ENCODE peak calls at places on chromosome 16, in eight cellular contexts. E, Y, V, B, F, L, S and J are unnamed samples.

GRCh38 chr16:16007743-16008111 is 58.3 kb downstream of the ABCC1 start:
- DNase-seq in S (peak), B (no peak), L (no peak), E (no peak), F (no peak), V (no peak), Y (no peak), J (no peak)

GRCh38 chr16:47461598-47462266 is 601 bp downstream of the PHKB start:
- DNase-seq in F (no peak), Y (no peak), L (peak), S (no peak), B (no peak), E (peak), V (peak), J (no peak)

GRCh38 chr16:49698416-49698815 is 157.5 kb downstream of the ZNF423 start:
- DNase-seq in Y (no peak), B (no peak), F (peak), L (no peak), V (peak), S (no peak), E (no peak), J (no peak)

GRCh38 chr16:29809031-29809747 is 2.8 kb upstream of the PRRT2 start:
- DNase-seq in Y (no peak), V (no peak), E (no peak), F (no peak), S (no peak), B (no peak), L (no peak), J (no peak)

GRCh38 chr16:24700549-24701392 is 28.7 kb upstream of the TNRC6A start:
- DNase-seq in B (peak), L (peak), E (peak), Y (peak), V (no peak), S (peak), F (peak), J (peak)

GRCh38 chr16:70694517-70695218 is 8.8 kb upstream of the MTSS2 start:
- DNase-seq in E (no peak), V (no peak), F (peak), S (no peak), L (peak), B (no peak), Y (no peak), J (no peak)

GRCh38 chr16:11597268-11597690 is 10.6 kb upstream of the LITAF start:
- DNase-seq in S (no peak), L (peak), B (no peak), Y (no peak), F (no peak), V (no peak), E (no peak), J (no peak)

GRCh38 chr16:56658476-56658875 is 717 bp downstream of the MT1F start:
- DNase-seq in S (no peak), B (no peak), F (no peak), V (no peak), L (no peak), Y (no peak), E (no peak), J (no peak)

GRCh38 chr16:49593423-49594040 is 219.9 kb downstream of the C16orf78 start:
- DNase-seq in B (no peak), L (no peak), V (no peak), Y (no peak), E (no peak), S (no peak), F (no peak), J (no peak)

DNA sequence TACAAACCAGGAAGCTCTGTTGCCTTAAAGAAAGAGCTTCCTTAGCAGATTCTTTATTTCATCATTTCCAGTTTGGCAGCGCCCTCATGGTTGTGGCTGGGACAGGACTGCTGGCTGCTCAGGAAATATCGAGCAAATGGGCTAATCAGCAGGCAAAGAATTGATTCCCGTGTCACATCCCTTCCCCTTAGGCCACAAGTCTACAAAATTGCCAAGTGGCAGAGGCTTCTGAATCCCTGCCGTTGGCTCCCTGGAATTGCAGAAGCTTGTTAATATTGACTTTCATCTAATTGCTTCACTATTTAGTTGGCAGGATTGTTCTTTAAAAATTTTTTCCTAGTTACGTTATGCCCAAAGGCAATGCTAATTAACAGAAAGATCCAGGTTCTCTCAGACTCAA is 456.3 kb upstream of the ERCC4 start:
- DNase-seq in B (no peak), F (no peak), S (no peak), Y (no peak), E (no peak), L (no peak), V (no peak), J (no peak)
- H3K27ac ChIP-seq in B (no peak), F (no peak), S (no peak), Y (no peak), E (no peak), L (no peak), V (no peak), J (no peak)

DNA sequence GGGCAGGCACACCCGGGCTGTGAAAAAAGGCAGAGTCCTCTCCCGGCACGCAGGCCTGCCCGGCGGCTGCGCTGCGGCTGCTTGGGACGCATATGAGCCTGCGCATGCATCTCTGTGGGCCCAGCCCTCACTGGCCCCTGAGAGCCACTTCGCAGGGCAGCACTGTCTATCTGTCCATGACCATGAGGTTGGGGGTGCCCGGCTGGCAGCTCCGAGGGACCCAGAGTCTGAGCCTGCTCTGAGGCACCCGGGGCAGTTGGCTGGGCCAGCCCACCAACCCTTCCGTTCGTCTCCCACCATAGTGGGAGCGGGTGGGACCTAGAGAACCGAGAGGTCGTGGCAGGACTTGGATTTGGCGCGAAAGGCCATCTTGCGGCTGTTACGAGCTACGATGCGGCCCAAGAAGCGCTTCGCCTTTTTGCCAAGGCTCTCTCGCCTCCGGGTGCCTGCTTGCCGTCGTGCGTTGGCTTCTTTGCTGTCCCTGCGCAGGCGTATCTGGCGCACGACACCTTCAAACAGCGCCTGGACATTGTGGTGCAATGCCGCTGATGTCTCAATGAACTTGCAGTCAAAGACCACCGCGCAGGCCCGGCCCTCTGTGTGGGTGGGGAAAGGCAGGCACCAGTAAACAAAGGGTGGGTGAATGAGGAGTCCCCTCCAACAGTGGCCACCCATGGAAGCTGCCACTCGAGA is 3.2 kb upstream of the CDH16 start:
- DNase-seq in Y (no peak), F (no peak), L (no peak), V (no peak), B (no peak), E (no peak), S (no peak), J (no peak)
- H3K4me3 ChIP-seq in Y (peak), F (peak), L (no peak), V (no peak), B (no peak), E (no peak), S (no peak), J (no peak)

GRCh38 chr16:52405441-52405840 is 141.5 kb downstream of the TOX3 start:
- DNase-seq in Y (no peak), V (no peak), F (no peak), L (no peak), B (no peak), S (no peak), E (no peak), J (no peak)
- H3K27ac ChIP-seq in Y (no peak), V (no peak), F (no peak), L (no peak), B (no peak), S (no peak), E (no peak), J (no peak)

DNA sequence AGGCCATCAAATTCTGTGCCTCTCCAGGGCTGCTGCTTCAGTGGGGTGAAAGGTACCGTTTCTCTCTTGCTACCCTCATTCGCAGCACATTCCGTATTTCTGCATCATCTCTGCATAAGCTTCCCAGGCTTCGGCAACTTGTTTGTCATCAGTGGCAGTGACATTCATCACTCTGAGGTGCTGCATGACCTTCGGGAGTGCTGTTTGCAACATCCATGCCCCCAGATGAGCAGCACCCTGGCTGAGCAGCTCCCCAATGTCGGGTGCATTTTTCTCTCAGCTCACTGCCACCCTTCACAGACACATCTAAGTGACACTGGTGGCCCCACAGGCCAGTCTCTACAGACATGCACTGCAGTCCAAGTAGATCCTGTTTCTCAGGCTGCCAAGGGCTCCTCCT is 3.8 kb downstream of the CREBBP start:
- DNase-seq in Y (no peak), E (no peak), V (peak), B (no peak), L (peak), F (no peak), S (no peak), J (no peak)
- H3K4me3 ChIP-seq in Y (no peak), E (no peak), V (no peak), B (peak), L (peak), F (no peak), S (no peak), J (peak)

DNA sequence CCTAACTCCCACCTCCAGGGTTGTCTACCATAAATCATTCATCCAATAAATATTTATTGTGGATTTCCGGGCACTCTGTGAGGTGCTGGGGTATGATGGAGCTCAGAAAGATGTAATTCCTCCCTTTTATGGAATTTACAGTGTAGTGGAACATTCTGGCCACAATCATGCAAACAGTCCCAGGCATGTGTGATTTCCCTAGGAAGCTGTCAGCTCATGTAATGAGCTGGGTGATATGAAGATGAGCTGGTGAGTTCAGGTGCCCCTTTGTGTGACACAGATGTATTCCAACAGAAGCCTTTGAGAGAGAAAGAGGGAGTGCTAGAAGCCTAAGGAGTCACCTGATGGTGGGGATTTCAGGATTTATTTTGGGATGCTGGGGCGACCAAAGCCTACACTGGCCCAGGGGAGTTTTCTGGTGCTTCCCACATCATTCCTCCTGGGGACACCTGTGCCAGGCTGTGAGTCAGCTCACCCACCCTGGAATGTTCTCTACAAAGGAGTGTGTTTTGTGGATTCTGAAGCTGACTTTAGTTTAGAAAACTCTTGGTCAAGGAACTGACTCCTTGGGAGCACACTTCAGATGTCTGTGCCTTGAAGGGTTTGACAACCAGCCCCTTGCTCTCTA is 42.8 kb downstream of the HS3ST4 start:
- DNase-seq in F (no peak), E (no peak), B (no peak), V (no peak), L (no peak), S (no peak), Y (no peak), J (no peak)
- H3K27ac ChIP-seq in F (no peak), E (no peak), B (no peak), V (no peak), L (no peak), S (no peak), Y (no peak), J (no peak)